ENCODE peak calls at places on chromosomes 13 and 19, in seven cellular contexts. One of them, this sample, is unnamed. For H3K4me1, the result is how much of the 10 kb centered on the place peaks cover.

GRCh38 chr13:20721454-20722357 is 18.2 kb downstream of the IL17D start:
- DNase-seq in breast epithelium: no peak
- DNase-seq in heart right ventricle: peak
- DNase-seq in mammary epithelial cell: peak
- DNase-seq in cardiac muscle cell: peak
- DNase-seq in prostate gland: no peak
- DNase-seq in tibial artery: peak
- DNase-seq in this sample: peak

GRCh38 chr19:40702337-40703012 is 12.0 kb upstream of the NUMBL start:
- DNase-seq in prostate gland: no peak
- DNase-seq in tibial artery: no peak
- DNase-seq in mammary epithelial cell: no peak
- DNase-seq in cardiac muscle cell: peak
- DNase-seq in heart right ventricle: peak
- DNase-seq in breast epithelium: no peak
- DNase-seq in this sample: no peak

GRCh38 chr13:70357031-70357430 is 248.8 kb upstream of the KLHL1 start:
- DNase-seq in prostate gland: no peak
- DNase-seq in mammary epithelial cell: no peak
- DNase-seq in breast epithelium: no peak
- DNase-seq in cardiac muscle cell: no peak
- DNase-seq in tibial artery: no peak
- DNase-seq in heart right ventricle: no peak
- DNase-seq in this sample: no peak

GRCh38 chr13:113129921-113130750 is 7.5 kb downstream of the F10 start:
- DNase-seq in tibial artery: no peak
- DNase-seq in cardiac muscle cell: no peak
- DNase-seq in prostate gland: no peak
- DNase-seq in mammary epithelial cell: no peak
- DNase-seq in heart right ventricle: no peak
- DNase-seq in breast epithelium: no peak
- DNase-seq in this sample: peak

GRCh38 chr13:42835012-42835411 is 53.6 kb downstream of the FAM216B start:
- DNase-seq in breast epithelium: no peak
- DNase-seq in prostate gland: no peak
- DNase-seq in mammary epithelial cell: no peak
- DNase-seq in heart right ventricle: no peak
- DNase-seq in cardiac muscle cell: no peak
- DNase-seq in tibial artery: no peak
- DNase-seq in this sample: no peak

GRCh38 chr13:91381371-91381770 is 17.1 kb upstream of the GPC5 start:
- DNase-seq in tibial artery: no peak
- DNase-seq in mammary epithelial cell: no peak
- DNase-seq in breast epithelium: no peak
- DNase-seq in heart right ventricle: no peak
- DNase-seq in prostate gland: no peak
- DNase-seq in cardiac muscle cell: peak
- DNase-seq in this sample: no peak

GRCh38 chr13:22740264-22740663 is 440.5 kb upstream of the SGCG start:
- DNase-seq in mammary epithelial cell: no peak
- DNase-seq in cardiac muscle cell: peak
- DNase-seq in heart right ventricle: no peak
- DNase-seq in tibial artery: no peak
- DNase-seq in breast epithelium: no peak
- DNase-seq in prostate gland: no peak
- DNase-seq in this sample: no peak

GRCh38 chr19:31135841-31136240 is 213.4 kb downstream of the TSHZ3 start:
- DNase-seq in mammary epithelial cell: peak
- DNase-seq in prostate gland: no peak
- DNase-seq in cardiac muscle cell: no peak
- DNase-seq in tibial artery: no peak
- DNase-seq in heart right ventricle: no peak
- DNase-seq in breast epithelium: no peak
- DNase-seq in this sample: no peak

GRCh38 chr19:54573330-54573872 is at the start of gene LILRA2:
- DNase-seq in tibial artery: no peak
- DNase-seq in prostate gland: no peak
- DNase-seq in mammary epithelial cell: no peak
- DNase-seq in heart right ventricle: no peak
- DNase-seq in cardiac muscle cell: no peak
- DNase-seq in breast epithelium: no peak
- DNase-seq in this sample: peak

GRCh38 chr13:76663941-76664340 is 222.3 kb downstream of the KCTD12 start:
- DNase-seq in mammary epithelial cell: no peak
- DNase-seq in breast epithelium: no peak
- DNase-seq in cardiac muscle cell: no peak
- DNase-seq in tibial artery: no peak
- DNase-seq in prostate gland: no peak
- DNase-seq in heart right ventricle: no peak
- DNase-seq in this sample: no peak

GRCh38 chr13:80131204-80131603 is 209.7 kb downstream of the SPRY2 start:
- DNase-seq in tibial artery: peak
- DNase-seq in mammary epithelial cell: peak
- DNase-seq in heart right ventricle: peak
- DNase-seq in prostate gland: no peak
- DNase-seq in breast epithelium: peak
- DNase-seq in cardiac muscle cell: peak
- DNase-seq in this sample: peak

GRCh38 chr13:25501231-25501630 is 129.5 kb downstream of the ATP8A2 start:
- DNase-seq in heart right ventricle: no peak
- DNase-seq in mammary epithelial cell: no peak
- DNase-seq in prostate gland: no peak
- DNase-seq in breast epithelium: no peak
- DNase-seq in tibial artery: no peak
- DNase-seq in cardiac muscle cell: no peak
- DNase-seq in this sample: no peak

GRCh38 chr13:21971662-21972635 is 301.1 kb downstream of the FGF9 start:
- DNase-seq in cardiac muscle cell: no peak
- DNase-seq in prostate gland: no peak
- DNase-seq in tibial artery: no peak
- DNase-seq in breast epithelium: no peak
- DNase-seq in heart right ventricle: no peak
- DNase-seq in mammary epithelial cell: no peak
- DNase-seq in this sample: no peak

GRCh38 chr19:13089139-13089856 is 13.4 kb downstream of the LYL1 start:
- DNase-seq in mammary epithelial cell: no peak
- DNase-seq in tibial artery: no peak
- DNase-seq in cardiac muscle cell: no peak
- DNase-seq in breast epithelium: no peak
- DNase-seq in prostate gland: no peak
- DNase-seq in heart right ventricle: no peak
- DNase-seq in this sample: no peak

GRCh38 chr19:18156841-18157464 is 4.0 kb downstream of the PIK3R2 start:
- DNase-seq in breast epithelium: peak
- DNase-seq in prostate gland: peak
- DNase-seq in tibial artery: peak
- DNase-seq in heart right ventricle: peak
- DNase-seq in mammary epithelial cell: peak
- DNase-seq in cardiac muscle cell: peak
- DNase-seq in this sample: peak

GRCh38 chr19:38267780-38268430 is 3.5 kb downstream of the SPINT2 start:
- DNase-seq in cardiac muscle cell: no peak
- DNase-seq in prostate gland: peak
- DNase-seq in breast epithelium: peak
- DNase-seq in heart right ventricle: no peak
- DNase-seq in mammary epithelial cell: peak
- DNase-seq in tibial artery: no peak
- DNase-seq in this sample: peak

DNA sequence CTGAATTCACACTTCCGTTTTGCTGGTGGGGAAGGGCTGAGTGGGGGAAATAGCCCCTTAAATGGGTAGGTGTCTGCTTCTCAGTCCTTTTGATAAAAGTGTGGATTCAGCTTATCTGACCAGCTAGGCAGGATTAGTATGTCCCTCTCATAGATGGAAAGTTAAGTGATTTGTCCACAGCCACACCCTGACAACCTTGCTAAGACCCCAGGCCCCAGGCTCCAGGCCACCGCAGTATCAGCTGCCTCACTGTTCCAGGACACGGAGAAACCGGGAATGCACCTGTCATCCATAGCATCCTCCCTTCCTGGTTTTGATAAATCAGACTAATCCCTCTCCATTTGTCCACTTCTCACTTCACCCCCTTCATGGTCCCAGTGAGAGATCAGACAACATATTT is 197.7 kb downstream of the USP12 start:
- DNase-seq in prostate gland: no peak
- DNase-seq in breast epithelium: no peak
- DNase-seq in heart right ventricle: no peak
- DNase-seq in tibial artery: no peak
- DNase-seq in mammary epithelial cell: no peak
- DNase-seq in cardiac muscle cell: no peak
- DNase-seq in this sample: no peak
- H3K4me1 ChIP-seq in prostate gland: under half
- H3K4me1 ChIP-seq in breast epithelium: under half
- H3K4me1 ChIP-seq in heart right ventricle: under half
- H3K4me1 ChIP-seq in tibial artery: under half
- H3K4me1 ChIP-seq in mammary epithelial cell: under half
- H3K4me1 ChIP-seq in cardiac muscle cell: under half
- H3K4me1 ChIP-seq in this sample: under half

GRCh38 chr19:14511245-14511625 is 7.0 kb downstream of the DNAJB1 start:
- DNase-seq in cardiac muscle cell: no peak
- DNase-seq in breast epithelium: no peak
- DNase-seq in heart right ventricle: no peak
- DNase-seq in tibial artery: no peak
- DNase-seq in prostate gland: no peak
- DNase-seq in mammary epithelial cell: no peak
- DNase-seq in this sample: no peak

GRCh38 chr19:14505488-14506239 is 9.7 kb upstream of the GIPC1 start:
- DNase-seq in tibial artery: no peak
- DNase-seq in breast epithelium: peak
- DNase-seq in mammary epithelial cell: peak
- DNase-seq in cardiac muscle cell: peak
- DNase-seq in heart right ventricle: no peak
- DNase-seq in prostate gland: peak
- DNase-seq in this sample: peak

GRCh38 chr19:14507704-14508246 is 10.4 kb downstream of the DNAJB1 start:
- DNase-seq in tibial artery: no peak
- DNase-seq in prostate gland: no peak
- DNase-seq in mammary epithelial cell: peak
- DNase-seq in heart right ventricle: no peak
- DNase-seq in cardiac muscle cell: peak
- DNase-seq in breast epithelium: no peak
- DNase-seq in this sample: no peak

GRCh38 chr19:14512420-14512961 is 5.7 kb downstream of the DNAJB1 start:
- DNase-seq in prostate gland: no peak
- DNase-seq in heart right ventricle: no peak
- DNase-seq in cardiac muscle cell: no peak
- DNase-seq in tibial artery: no peak
- DNase-seq in breast epithelium: no peak
- DNase-seq in mammary epithelial cell: no peak
- DNase-seq in this sample: no peak

GRCh38 chr19:14509382-14509781 is 8.8 kb downstream of the DNAJB1 start:
- DNase-seq in cardiac muscle cell: no peak
- DNase-seq in tibial artery: no peak
- DNase-seq in breast epithelium: no peak
- DNase-seq in prostate gland: no peak
- DNase-seq in heart right ventricle: no peak
- DNase-seq in mammary epithelial cell: no peak
- DNase-seq in this sample: no peak
- H3K27ac ChIP-seq in cardiac muscle cell: no peak
- H3K27ac ChIP-seq in tibial artery: no peak
- H3K27ac ChIP-seq in breast epithelium: peak
- H3K27ac ChIP-seq in prostate gland: no peak
- H3K27ac ChIP-seq in heart right ventricle: no peak
- H3K27ac ChIP-seq in mammary epithelial cell: no peak
- H3K27ac ChIP-seq in this sample: peak

DNA sequence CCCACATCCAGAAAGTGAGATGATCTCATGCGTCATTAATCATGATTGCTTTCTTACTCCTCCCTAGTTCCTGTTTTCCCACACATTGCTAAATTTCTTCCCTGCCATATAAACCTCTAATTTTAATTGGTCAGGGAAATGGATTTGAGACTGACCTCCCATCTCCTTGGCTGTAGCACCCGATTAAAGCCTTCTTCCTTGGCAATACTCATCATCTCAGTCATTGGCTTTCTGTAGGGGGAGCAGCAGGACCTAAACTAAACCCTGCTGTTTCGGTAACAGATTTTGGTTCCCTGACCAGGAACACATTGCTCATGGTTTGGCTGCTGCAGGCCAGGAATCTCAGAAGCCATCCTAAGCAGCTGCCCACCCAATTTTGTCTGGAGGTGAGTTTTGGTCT is 61.7 kb downstream of the SPRYD7 start:
- DNase-seq in prostate gland: no peak
- DNase-seq in breast epithelium: no peak
- DNase-seq in mammary epithelial cell: no peak
- DNase-seq in heart right ventricle: no peak
- DNase-seq in cardiac muscle cell: no peak
- DNase-seq in tibial artery: no peak
- DNase-seq in this sample: no peak
- H3K4me3 ChIP-seq in prostate gland: no peak
- H3K4me3 ChIP-seq in breast epithelium: no peak
- H3K4me3 ChIP-seq in mammary epithelial cell: no peak
- H3K4me3 ChIP-seq in heart right ventricle: no peak
- H3K4me3 ChIP-seq in cardiac muscle cell: no peak
- H3K4me3 ChIP-seq in tibial artery: no peak
- H3K4me3 ChIP-seq in this sample: no peak

DNA sequence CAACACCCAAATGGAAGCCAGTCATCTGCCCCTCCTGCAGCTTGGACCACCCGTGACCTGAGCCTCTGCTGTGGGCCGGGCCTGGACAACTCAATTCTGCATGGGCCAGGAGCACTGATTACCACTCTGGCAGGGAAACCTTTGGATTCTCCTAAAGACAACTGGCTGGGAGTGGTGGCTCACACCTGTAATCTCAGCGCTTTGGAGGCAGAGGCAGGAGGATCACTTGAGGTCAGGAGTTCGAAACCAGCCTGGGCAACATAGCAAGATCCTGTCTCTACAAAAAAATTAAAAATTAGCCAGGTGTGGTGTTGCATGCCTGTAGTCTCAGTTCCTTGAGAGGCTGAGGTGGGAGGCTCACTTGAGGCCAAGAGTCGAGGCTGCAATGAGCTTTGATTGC is 6.5 kb downstream of the EPS15L1 start:
- DNase-seq in mammary epithelial cell: no peak
- DNase-seq in breast epithelium: no peak
- DNase-seq in tibial artery: no peak
- DNase-seq in cardiac muscle cell: no peak
- DNase-seq in prostate gland: no peak
- DNase-seq in heart right ventricle: no peak
- DNase-seq in this sample: no peak
- H3K4me1 ChIP-seq in mammary epithelial cell: under half
- H3K4me1 ChIP-seq in breast epithelium: under half
- H3K4me1 ChIP-seq in tibial artery: under half
- H3K4me1 ChIP-seq in cardiac muscle cell: under half
- H3K4me1 ChIP-seq in prostate gland: under half
- H3K4me1 ChIP-seq in heart right ventricle: half or more
- H3K4me1 ChIP-seq in this sample: under half